ENCODE peak calls at places on chromosomes 13 and 19, in nine cellular contexts. One of them, this sample, is unnamed.
A peak's percentile ranks its signal among the peaks of the same experiment; 100 is the strongest.

GRCh38 chr19:44576843-44577565 is 36.4 kb upstream of the IGSF23 start:
- DNase-seq in K562: peak; percentile 66
- DNase-seq in adrenal gland: peak; percentile 54
- DNase-seq in GM12878: no peak
- DNase-seq in breast epithelium: no peak
- DNase-seq in cardiac muscle cell: peak; percentile 41
- DNase-seq in CD8-positive, alpha-beta T cell: no peak
- DNase-seq in RWPE2: no peak
- DNase-seq in upper lobe of right lung: no peak
- DNase-seq in this sample: peak; percentile 43

GRCh38 chr19:39372047-39372802 is 18.7 kb downstream of the PAF1 start:
- DNase-seq in K562: no peak
- DNase-seq in adrenal gland: peak; percentile 95
- DNase-seq in GM12878: no peak
- DNase-seq in breast epithelium: peak; percentile 68
- DNase-seq in cardiac muscle cell: no peak
- DNase-seq in CD8-positive, alpha-beta T cell: no peak
- DNase-seq in RWPE2: no peak
- DNase-seq in upper lobe of right lung: peak; percentile 74
- DNase-seq in this sample: no peak

GRCh38 chr13:111792956-111793355 is 274.0 kb upstream of the SOX1 start:
- DNase-seq in K562: no peak
- DNase-seq in adrenal gland: no peak
- DNase-seq in GM12878: no peak
- DNase-seq in breast epithelium: no peak
- DNase-seq in cardiac muscle cell: no peak
- DNase-seq in CD8-positive, alpha-beta T cell: no peak
- DNase-seq in RWPE2: peak; percentile 11
- DNase-seq in upper lobe of right lung: no peak
- DNase-seq in this sample: no peak

GRCh38 chr13:111904701-111905608 is 162.0 kb upstream of the SOX1 start:
- DNase-seq in K562: peak; percentile 34
- DNase-seq in adrenal gland: peak; percentile 24
- DNase-seq in GM12878: no peak
- DNase-seq in breast epithelium: no peak
- DNase-seq in cardiac muscle cell: no peak
- DNase-seq in CD8-positive, alpha-beta T cell: peak; percentile 34
- DNase-seq in RWPE2: peak; percentile 31
- DNase-seq in upper lobe of right lung: peak; percentile 44
- DNase-seq in this sample: no peak

GRCh38 chr19:47707135-47707925 is 5.9 kb upstream of the EHD2 start:
- DNase-seq in K562: peak; percentile 89
- DNase-seq in adrenal gland: peak; percentile 86
- DNase-seq in GM12878: peak; percentile 21
- DNase-seq in breast epithelium: peak; percentile 80
- DNase-seq in cardiac muscle cell: peak; percentile 80
- DNase-seq in CD8-positive, alpha-beta T cell: peak; percentile 83
- DNase-seq in RWPE2: no peak
- DNase-seq in upper lobe of right lung: peak; percentile 85
- DNase-seq in this sample: peak; percentile 79

GRCh38 chr19:17802137-17802858 is 7.4 kb downstream of the B3GNT3 start:
- DNase-seq in K562: no peak
- DNase-seq in adrenal gland: no peak
- DNase-seq in GM12878: no peak
- DNase-seq in breast epithelium: no peak
- DNase-seq in cardiac muscle cell: no peak
- DNase-seq in CD8-positive, alpha-beta T cell: no peak
- DNase-seq in RWPE2: no peak
- DNase-seq in upper lobe of right lung: no peak
- DNase-seq in this sample: no peak

GRCh38 chr13:93151277-93151676 is 75.3 kb upstream of the GPC6 start:
- DNase-seq in K562: no peak
- DNase-seq in adrenal gland: no peak
- DNase-seq in GM12878: no peak
- DNase-seq in breast epithelium: no peak
- DNase-seq in cardiac muscle cell: no peak
- DNase-seq in CD8-positive, alpha-beta T cell: no peak
- DNase-seq in RWPE2: no peak
- DNase-seq in upper lobe of right lung: no peak
- DNase-seq in this sample: no peak

GRCh38 chr13:32007494-32007893 is 24.1 kb upstream of the FRY start:
- DNase-seq in K562: no peak
- DNase-seq in adrenal gland: no peak
- DNase-seq in GM12878: no peak
- DNase-seq in breast epithelium: no peak
- DNase-seq in cardiac muscle cell: no peak
- DNase-seq in CD8-positive, alpha-beta T cell: no peak
- DNase-seq in RWPE2: no peak
- DNase-seq in upper lobe of right lung: no peak
- DNase-seq in this sample: no peak

GRCh38 chr13:77981191-77981925 is 62.7 kb upstream of the EDNRB start:
- DNase-seq in K562: no peak
- DNase-seq in adrenal gland: no peak
- DNase-seq in GM12878: no peak
- DNase-seq in breast epithelium: no peak
- DNase-seq in cardiac muscle cell: no peak
- DNase-seq in CD8-positive, alpha-beta T cell: no peak
- DNase-seq in RWPE2: no peak
- DNase-seq in upper lobe of right lung: no peak
- DNase-seq in this sample: no peak

GRCh38 chr19:50500060-50500752 is 10.8 kb downstream of the JOSD2 start:
- DNase-seq in K562: peak; percentile 78
- DNase-seq in adrenal gland: no peak
- DNase-seq in GM12878: no peak
- DNase-seq in breast epithelium: no peak
- DNase-seq in cardiac muscle cell: peak; percentile 96
- DNase-seq in CD8-positive, alpha-beta T cell: no peak
- DNase-seq in RWPE2: no peak
- DNase-seq in upper lobe of right lung: no peak
- DNase-seq in this sample: peak; percentile 54

GRCh38 chr13:94112227-94112626 is 367.3 kb downstream of the DCT start:
- DNase-seq in K562: no peak
- DNase-seq in adrenal gland: no peak
- DNase-seq in GM12878: no peak
- DNase-seq in breast epithelium: no peak
- DNase-seq in cardiac muscle cell: no peak
- DNase-seq in CD8-positive, alpha-beta T cell: no peak
- DNase-seq in RWPE2: no peak
- DNase-seq in upper lobe of right lung: no peak
- DNase-seq in this sample: no peak

GRCh38 chr19:30622276-30622675 is 250.1 kb downstream of the ZNF536 start:
- DNase-seq in K562: no peak
- DNase-seq in adrenal gland: no peak
- DNase-seq in GM12878: no peak
- DNase-seq in breast epithelium: no peak
- DNase-seq in cardiac muscle cell: no peak
- DNase-seq in CD8-positive, alpha-beta T cell: no peak
- DNase-seq in RWPE2: no peak
- DNase-seq in upper lobe of right lung: no peak
- DNase-seq in this sample: no peak

DNA sequence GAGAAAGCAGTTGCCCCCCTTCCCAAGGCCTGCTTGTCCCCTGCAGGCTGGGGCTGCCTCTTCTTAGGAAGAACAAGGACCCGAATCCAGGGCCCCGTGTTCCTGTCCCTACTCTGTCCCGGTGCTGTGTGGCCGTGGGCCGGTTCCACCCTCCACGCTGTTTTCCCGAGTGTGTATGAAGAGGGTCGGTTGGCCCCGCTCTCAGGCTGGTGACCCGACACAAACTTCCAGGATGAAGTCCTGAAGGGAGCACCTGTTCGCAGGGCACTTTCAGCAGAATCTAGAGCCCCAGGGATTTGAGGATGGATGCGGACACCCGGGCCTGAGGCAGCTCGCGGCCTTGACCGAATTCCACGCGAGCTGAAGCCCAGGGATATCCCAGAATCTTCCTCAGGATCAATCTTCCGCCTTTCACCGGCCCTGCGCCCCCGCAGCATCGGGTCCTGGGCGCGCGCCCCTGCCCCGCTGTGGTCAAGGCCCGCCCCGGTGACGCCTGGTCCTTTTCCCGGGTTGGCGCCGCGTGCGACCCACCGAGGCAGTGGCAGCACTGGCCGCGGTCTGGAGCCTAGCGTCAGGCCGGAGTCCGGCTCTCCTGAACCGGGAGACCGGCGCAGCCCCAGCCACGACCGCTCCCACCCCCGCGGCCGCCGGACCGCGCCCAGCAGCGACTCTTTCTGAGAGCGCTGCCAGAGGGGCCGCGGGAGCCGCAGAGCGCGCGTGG is 528 bp upstream of the CHST8 start:
- DNase-seq in K562: no peak
- DNase-seq in adrenal gland: no peak
- DNase-seq in GM12878: no peak
- DNase-seq in breast epithelium: no peak
- DNase-seq in cardiac muscle cell: no peak
- DNase-seq in CD8-positive, alpha-beta T cell: no peak
- DNase-seq in RWPE2: no peak
- DNase-seq in upper lobe of right lung: no peak
- DNase-seq in this sample: peak; percentile 24
- H3K27me3 ChIP-seq in K562: peaks cover 54% of the 10 kb centered on the region
- H3K27me3 ChIP-seq in adrenal gland: peaks cover 40% of the 10 kb centered on the region
- H3K27me3 ChIP-seq in GM12878: no peaks in the 10 kb centered on the region
- H3K27me3 ChIP-seq in breast epithelium: peaks cover 85% of the 10 kb centered on the region
- H3K27me3 ChIP-seq in cardiac muscle cell: peaks cover 93% of the 10 kb centered on the region
- H3K27me3 ChIP-seq in CD8-positive, alpha-beta T cell: no peaks in the 10 kb centered on the region
- H3K27me3 ChIP-seq in RWPE2: peaks cover 72% of the 10 kb centered on the region
- H3K27me3 ChIP-seq in upper lobe of right lung: peaks cover 47% of the 10 kb centered on the region
- H3K27me3 ChIP-seq in this sample: peaks cover 39% of the 10 kb centered on the region

DNA sequence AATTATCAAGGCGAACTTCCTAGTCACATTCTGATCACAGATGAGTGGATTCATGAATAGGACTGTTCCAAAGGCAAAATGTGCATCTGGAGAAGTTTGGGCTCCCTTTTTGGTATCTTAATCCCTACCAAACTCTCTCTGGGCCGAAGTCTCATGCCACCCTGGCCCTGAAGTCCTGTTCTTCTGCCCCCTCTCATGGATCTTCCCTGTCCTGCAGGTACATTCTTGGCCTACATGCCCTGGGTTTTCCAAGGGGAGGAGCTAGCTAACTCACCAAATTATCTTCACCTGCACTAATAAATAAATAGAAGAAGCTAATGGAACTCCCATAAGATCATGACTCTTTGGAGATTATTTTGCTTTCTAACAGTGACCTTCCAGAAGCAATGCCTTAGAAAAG is 50.3 kb downstream of the SERTM1 start:
- DNase-seq in K562: no peak
- DNase-seq in adrenal gland: no peak
- DNase-seq in GM12878: no peak
- DNase-seq in breast epithelium: no peak
- DNase-seq in cardiac muscle cell: no peak
- DNase-seq in CD8-positive, alpha-beta T cell: no peak
- DNase-seq in RWPE2: no peak
- DNase-seq in upper lobe of right lung: no peak
- DNase-seq in this sample: no peak
- TF ChIP-seq CTCF in K562: no peak
- TF ChIP-seq CTCF in adrenal gland: no peak
- TF ChIP-seq CTCF in GM12878: no peak
- TF ChIP-seq CTCF in breast epithelium: no peak
- TF ChIP-seq CTCF in cardiac muscle cell: no peak
- TF ChIP-seq CTCF in CD8-positive, alpha-beta T cell: no peak
- TF ChIP-seq CTCF in RWPE2: no peak
- TF ChIP-seq CTCF in upper lobe of right lung: no peak
- TF ChIP-seq CTCF in this sample: no peak

GRCh38 chr19:7872306-7873204 is 1.6 kb downstream of the PRR36 start:
- DNase-seq in K562: no peak
- DNase-seq in adrenal gland: no peak
- DNase-seq in GM12878: no peak
- DNase-seq in breast epithelium: no peak
- DNase-seq in cardiac muscle cell: no peak
- DNase-seq in CD8-positive, alpha-beta T cell: no peak
- DNase-seq in RWPE2: no peak
- DNase-seq in upper lobe of right lung: no peak
- DNase-seq in this sample: no peak
- H3K4me3 ChIP-seq in K562: peak overlapping the region; percentile 12
- H3K4me3 ChIP-seq in adrenal gland: no peak overlapping the region
- H3K4me3 ChIP-seq in GM12878: no peak overlapping the region
- H3K4me3 ChIP-seq in breast epithelium: no peak overlapping the region
- H3K4me3 ChIP-seq in cardiac muscle cell: no peak overlapping the region
- H3K4me3 ChIP-seq in CD8-positive, alpha-beta T cell: no peak overlapping the region
- H3K4me3 ChIP-seq in RWPE2: no peak overlapping the region
- H3K4me3 ChIP-seq in upper lobe of right lung: no peak overlapping the region
- H3K4me3 ChIP-seq in this sample: no peak overlapping the region

GRCh38 chr19:688992-689391 is 6.3 kb downstream of the PRSS57 start:
- DNase-seq in K562: no peak
- DNase-seq in adrenal gland: no peak
- DNase-seq in GM12878: no peak
- DNase-seq in breast epithelium: no peak
- DNase-seq in cardiac muscle cell: no peak
- DNase-seq in CD8-positive, alpha-beta T cell: no peak
- DNase-seq in RWPE2: no peak
- DNase-seq in upper lobe of right lung: no peak
- DNase-seq in this sample: no peak

GRCh38 chr19:685457-685931 is 9.3 kb downstream of the FSTL3 start:
- DNase-seq in K562: no peak
- DNase-seq in adrenal gland: no peak
- DNase-seq in GM12878: no peak
- DNase-seq in breast epithelium: no peak
- DNase-seq in cardiac muscle cell: no peak
- DNase-seq in CD8-positive, alpha-beta T cell: no peak
- DNase-seq in RWPE2: no peak
- DNase-seq in upper lobe of right lung: no peak
- DNase-seq in this sample: no peak

GRCh38 chr19:688214-688613 is 7.0 kb downstream of the PRSS57 start:
- DNase-seq in K562: no peak
- DNase-seq in adrenal gland: no peak
- DNase-seq in GM12878: no peak
- DNase-seq in breast epithelium: peak; percentile 44
- DNase-seq in cardiac muscle cell: no peak
- DNase-seq in CD8-positive, alpha-beta T cell: no peak
- DNase-seq in RWPE2: no peak
- DNase-seq in upper lobe of right lung: no peak
- DNase-seq in this sample: no peak

GRCh38 chr19:687569-688166 is 7.6 kb downstream of the PRSS57 start:
- DNase-seq in K562: no peak
- DNase-seq in adrenal gland: no peak
- DNase-seq in GM12878: no peak
- DNase-seq in breast epithelium: no peak
- DNase-seq in cardiac muscle cell: no peak
- DNase-seq in CD8-positive, alpha-beta T cell: no peak
- DNase-seq in RWPE2: no peak
- DNase-seq in upper lobe of right lung: no peak
- DNase-seq in this sample: no peak

DNA sequence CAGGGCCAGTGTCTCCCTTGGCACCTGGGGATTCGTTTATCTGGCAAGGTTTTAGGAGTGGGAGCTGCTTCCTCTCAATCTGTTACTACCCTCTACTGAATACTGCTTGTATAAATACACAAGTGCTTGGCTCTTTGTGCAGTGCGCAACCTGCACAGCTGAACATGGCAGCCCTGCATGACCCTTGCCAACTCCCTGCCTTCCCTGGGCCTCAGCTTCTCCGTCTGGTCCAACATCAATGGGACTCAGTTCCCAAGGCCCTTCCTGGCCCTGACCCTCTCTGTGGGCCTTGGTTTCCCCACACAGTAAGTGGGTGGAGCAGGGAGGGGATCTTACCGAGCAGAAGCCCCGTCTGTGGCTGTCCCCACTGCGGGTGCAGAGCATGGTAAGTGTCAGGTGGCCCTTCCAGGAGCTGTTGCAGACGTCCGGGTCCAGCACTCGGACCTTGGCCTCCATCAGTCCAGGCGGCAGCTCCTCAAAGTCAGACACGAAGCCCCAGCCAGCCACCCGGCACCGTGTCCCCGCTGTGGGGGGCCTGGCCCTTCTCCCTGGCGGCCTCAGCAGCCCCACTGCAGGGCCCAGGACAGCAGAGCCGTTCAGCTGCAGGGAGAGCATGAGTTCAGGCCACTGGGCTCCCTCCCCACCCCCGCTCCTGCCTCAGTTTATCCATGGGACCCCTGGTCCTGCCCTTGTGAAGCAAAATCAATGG is 8.5 kb downstream of the PRSS57 start:
- DNase-seq in K562: no peak
- DNase-seq in adrenal gland: no peak
- DNase-seq in GM12878: no peak
- DNase-seq in breast epithelium: no peak
- DNase-seq in cardiac muscle cell: no peak
- DNase-seq in CD8-positive, alpha-beta T cell: no peak
- DNase-seq in RWPE2: no peak
- DNase-seq in upper lobe of right lung: no peak
- DNase-seq in this sample: no peak
- H3K27me3 ChIP-seq in K562: no peaks in the 10 kb centered on the region
- H3K27me3 ChIP-seq in adrenal gland: no peaks in the 10 kb centered on the region
- H3K27me3 ChIP-seq in GM12878: no peaks in the 10 kb centered on the region
- H3K27me3 ChIP-seq in breast epithelium: no peaks in the 10 kb centered on the region
- H3K27me3 ChIP-seq in cardiac muscle cell: no peaks in the 10 kb centered on the region
- H3K27me3 ChIP-seq in CD8-positive, alpha-beta T cell: no peaks in the 10 kb centered on the region
- H3K27me3 ChIP-seq in RWPE2: no peaks in the 10 kb centered on the region
- H3K27me3 ChIP-seq in upper lobe of right lung: no peaks in the 10 kb centered on the region
- H3K27me3 ChIP-seq in this sample: no peaks in the 10 kb centered on the region

This sample was measured in BE2C.